ENCODE peak calls at places on chromosome 14, in eight cellular contexts. K is H9; Z is stimulated activated CD4-positive, alpha-beta T cell treated with anti-CD3 and anti-CD28 coated beads, Interleukin-15, amount 100 ng/mL, for 1 hour; P is NCI-H187; R is GM23338; X is NCI-H2171 treated with DMSO at 0.1 percent for 48 hours; S is small intestine; V is endothelial cell. N is an unnamed sample.

GRCh38 chr14:67491285-67491684 is 2.8 kb upstream of the TMEM229B start:
- DNase-seq in S (no peak), Z (no peak), P (no peak), X (no peak), V (no peak), R (peak), K (no peak), N (no peak)

GRCh38 chr14:57848786-57849185 is 17.1 kb downstream of the SLC35F4 start:
- DNase-seq in X (no peak), S (no peak), V (no peak), R (no peak), P (no peak), K (no peak), Z (no peak), N (no peak)

GRCh38 chr14:100692256-100692655 is 34.4 kb upstream of the DLK1 start:
- DNase-seq in X (no peak), Z (no peak), K (no peak), R (no peak), P (no peak), S (no peak), V (no peak), N (no peak)

GRCh38 chr14:104107611-104108569 is 22.4 kb downstream of the ASPG start:
- DNase-seq in V (no peak), R (no peak), P (no peak), X (no peak), S (no peak), K (peak), Z (no peak), N (peak)

GRCh38 chr14:95727084-95727700 is 13.3 kb upstream of the TCL1A start:
- DNase-seq in S (no peak), R (no peak), X (no peak), Z (no peak), K (no peak), V (no peak), P (peak), N (no peak)

GRCh38 chr14:66965831-66966230 is 223.4 kb upstream of the GARIN2 start:
- DNase-seq in R (no peak), P (no peak), X (no peak), V (no peak), Z (no peak), S (no peak), K (no peak), N (no peak)

GRCh38 chr14:95452176-95452889 is 64.1 kb downstream of the SYNE3 start:
- DNase-seq in S (no peak), Z (no peak), K (peak), P (no peak), V (peak), R (peak), X (no peak), N (no peak)

GRCh38 chr14:80637726-80638619 is 303.6 kb downstream of the CEP128 start:
- DNase-seq in R (no peak), V (no peak), P (no peak), Z (no peak), S (no peak), X (peak), K (no peak), N (no peak)

GRCh38 chr14:75318353-75318752 is 39.7 kb downstream of the FOS start:
- DNase-seq in K (no peak), V (no peak), S (peak), P (no peak), R (no peak), Z (no peak), X (no peak), N (no peak)

GRCh38 chr14:37678916-37679315 is 83.5 kb downstream of the TTC6 start:
- DNase-seq in K (no peak), R (no peak), Z (no peak), P (no peak), S (no peak), X (no peak), V (no peak), N (no peak)

GRCh38 chr14:96285667-96286066 is 29.7 kb downstream of the BDKRB1 start:
- DNase-seq in S (no peak), X (no peak), Z (no peak), V (no peak), R (no peak), K (no peak), P (no peak), N (no peak)

GRCh38 chr14:80959448-80960006 is 4.1 kb downstream of the TSHR start:
- DNase-seq in Z (no peak), R (no peak), S (peak), X (peak), V (no peak), P (peak), K (no peak), N (peak)

GRCh38 chr14:49306152-49306751 is 279.9 kb downstream of the RPS29 start:
- DNase-seq in S (peak), Z (no peak), P (no peak), R (peak), X (peak), V (no peak), K (no peak), N (no peak)

GRCh38 chr14:92847220-92848148 is 53.4 kb downstream of the GOLGA5 start:
- DNase-seq in K (no peak), R (no peak), S (no peak), Z (no peak), X (no peak), V (no peak), P (no peak), N (no peak)

GRCh38 chr14:69291396-69291795 is 31.4 kb downstream of the GALNT16 start:
- DNase-seq in V (no peak), R (no peak), Z (no peak), S (no peak), P (no peak), K (no peak), X (no peak), N (no peak)

GRCh38 chr14:103191856-103192835 is 68.9 kb downstream of the TNFAIP2 start:
- DNase-seq in S (no peak), Z (no peak), R (no peak), P (no peak), K (no peak), X (no peak), V (no peak), N (no peak)

GRCh38 chr14:92902726-92903125 is 20.2 kb upstream of the CHGA start:
- DNase-seq in X (peak), K (peak), Z (no peak), R (peak), V (no peak), S (no peak), P (no peak), N (no peak)

GRCh38 chr14:61585598-61586538 is 109.4 kb upstream of the HIF1A start:
- DNase-seq in R (no peak), V (no peak), X (no peak), S (peak), Z (no peak), K (no peak), P (no peak), N (peak)